ENCODE peak calls at places on chromosomes 3 and 15, in eight cellular contexts. R is globus pallidus; H is NCI-H82; E is Right ventricle myocardium inferior; F is AML-193; S is activated CD4-positive, alpha-beta T cell treated with anti-CD3 and anti-CD28 coated beads, Interleukin-2, amount 50 U/mL, for 1 hour; M is NCI-H774; G is AG10803. K is an unnamed sample.

GRCh38 chr15:52349062-52349700 is 53.6 kb upstream of the MYO5C start:
- DNase-seq in R (no peak), F (no peak), M (no peak), E (no peak), G (peak; percentile 77), H (peak; percentile 14), S (no peak), K (no peak)

GRCh38 chr3:67109651-67110204 is 111.6 kb downstream of the KBTBD8 start:
- DNase-seq in E (no peak), F (peak; percentile 59), H (peak; percentile 45), R (peak; percentile 10), G (peak; percentile 74), S (no peak), M (no peak), K (peak; percentile 22)

GRCh38 chr3:172152869-172153268 is 113.5 kb downstream of the FNDC3B start:
- DNase-seq in S (no peak), H (no peak), R (no peak), F (no peak), M (no peak), G (peak; percentile 55), E (no peak), K (no peak)

GRCh38 chr15:44798815-44799214 is 62.5 kb downstream of the TRIM69 start:
- DNase-seq in S (no peak), E (no peak), G (no peak), F (peak; percentile 4), R (no peak), H (peak; percentile 81), M (no peak), K (no peak)

GRCh38 chr3:46549408-46549904 is 16.6 kb downstream of the LRRC2 start:
- DNase-seq in R (no peak), M (no peak), S (no peak), H (no peak), F (no peak), E (no peak), G (no peak), K (no peak)

GRCh38 chr3:33186524-33187367 is 31.9 kb downstream of the SUSD5 start:
- DNase-seq in M (no peak), F (no peak), E (no peak), H (no peak), G (no peak), S (no peak), R (no peak), K (no peak)

GRCh38 chr15:40787991-40788390 is 18.2 kb downstream of the C15orf62 start:
- DNase-seq in F (no peak), S (no peak), E (no peak), G (no peak), R (no peak), H (no peak), M (peak; percentile 27), K (no peak)

GRCh38 chr3:66998899-66999235 is 760 bp downstream of the KBTBD8 start:
- DNase-seq in R (no peak), E (no peak), F (no peak), S (no peak), G (peak; percentile 1), H (no peak), M (no peak), K (no peak)

GRCh38 chr3:89360155-89360554 is 252.7 kb downstream of the EPHA3 start:
- DNase-seq in G (peak; percentile 26), F (no peak), E (no peak), M (no peak), S (no peak), R (no peak), H (no peak), K (peak; percentile 72)

GRCh38 chr3:79258479-79258878 is 509.3 kb downstream of the ROBO1 start:
- DNase-seq in H (no peak), E (no peak), S (no peak), G (peak; percentile 59), M (no peak), R (no peak), F (no peak), K (no peak)

GRCh38 chr3:67637255-67637900 is 17.0 kb downstream of the SUCLG2 start:
- DNase-seq in F (no peak), M (no peak), H (no peak), S (no peak), E (no peak), G (no peak), R (no peak), K (no peak)

GRCh38 chr15:82021021-82021420 is 24.8 kb downstream of the MEX3B start:
- DNase-seq in S (no peak), H (peak; percentile 29), F (no peak), G (no peak), E (no peak), R (no peak), M (no peak), K (no peak)

GRCh38 chr15:77069521-77070121 is 1.3 kb downstream of the TSPAN3 start:
- DNase-seq in M (no peak), H (peak; percentile 40), E (no peak), S (no peak), R (no peak), G (no peak), F (peak; percentile 26), K (no peak)

GRCh38 chr3:142595581-142595950 is 627 bp upstream of the PLS1 start:
- DNase-seq in E (no peak), G (peak; percentile 79), H (peak; percentile 34), R (no peak), M (no peak), F (peak; percentile 34), S (no peak), K (peak; percentile 96)

GRCh38 chr3:43870844-43871626 is 180.3 kb downstream of the ABHD5 start:
- DNase-seq in G (peak; percentile 23), F (no peak), S (no peak), E (no peak), R (no peak), H (no peak), M (no peak), K (no peak)

GRCh38 chr3:187076297-187076696 is 63.0 kb downstream of the RPL39L start:
- DNase-seq in S (no peak), M (no peak), E (no peak), F (no peak), R (no peak), H (no peak), G (no peak), K (no peak)

GRCh38 chr3:56086355-56086754 is 381.9 kb downstream of the ERC2 start:
- DNase-seq in S (no peak), H (no peak), G (peak; percentile 49), R (no peak), E (no peak), M (no peak), F (no peak), K (no peak)

GRCh38 chr3:151446002-151446340 is 14.9 kb downstream of the IGSF10 start:
- DNase-seq in M (no peak), H (no peak), S (no peak), R (no peak), F (no peak), E (no peak), G (no peak), K (no peak)

GRCh38 chr3:15099364-15100098 is 583 bp upstream of the RBSN start:
- DNase-seq in M (no peak), E (no peak), G (no peak), H (no peak), S (peak; percentile 12), R (no peak), F (no peak), K (no peak)

K was measured in retinal pigment epithelial cell.